ENCODE peak calls at places on chromosomes 2 and 18, in five cellular contexts. D, L, G, C and X are unnamed samples.

GRCh38 chr2:3377279-3377611 is 373 bp downstream of the EIPR1 start:
- DNase-seq in D (no peak), L (peak), G (peak), C (no peak), X (peak)

GRCh38 chr2:20680744-20681143 is 13.8 kb downstream of the GDF7 start:
- DNase-seq in D (no peak), L (no peak), G (no peak), C (no peak), X (no peak)

GRCh38 chr2:174792309-174793025 is 28.2 kb upstream of the CHRNA1 start:
- DNase-seq in D (no peak), L (no peak), G (no peak), C (no peak), X (no peak)

GRCh38 chr2:27776097-27776496 is 4.6 kb downstream of the MRPL33 start:
- DNase-seq in D (peak), L (no peak), G (no peak), C (no peak), X (peak)

GRCh38 chr2:58006256-58006951 is 40.2 kb upstream of the VRK2 start:
- DNase-seq in D (no peak), L (no peak), G (no peak), C (no peak), X (no peak)

GRCh38 chr2:106816974-106817373 is 69.0 kb downstream of the ST6GAL2 start:
- DNase-seq in D (peak), L (no peak), G (no peak), C (no peak), X (peak)

GRCh38 chr2:145751634-145752033 is 1231.7 kb upstream of the ZEB2 start:
- DNase-seq in D (no peak), L (peak), G (no peak), C (no peak), X (no peak)

GRCh38 chr18:49815927-49816326 is 2.6 kb upstream of the ACAA2 start:
- DNase-seq in D (no peak), L (no peak), G (no peak), C (no peak), X (no peak)

GRCh38 chr18:46171331-46171730 is 67.1 kb downstream of the HAUS1 start:
- DNase-seq in D (no peak), L (no peak), G (no peak), C (no peak), X (no peak)

GRCh38 chr2:104733544-104733943 is 120.4 kb upstream of the POU3F3 start:
- DNase-seq in D (no peak), L (peak), G (peak), C (no peak), X (no peak)

DNA sequence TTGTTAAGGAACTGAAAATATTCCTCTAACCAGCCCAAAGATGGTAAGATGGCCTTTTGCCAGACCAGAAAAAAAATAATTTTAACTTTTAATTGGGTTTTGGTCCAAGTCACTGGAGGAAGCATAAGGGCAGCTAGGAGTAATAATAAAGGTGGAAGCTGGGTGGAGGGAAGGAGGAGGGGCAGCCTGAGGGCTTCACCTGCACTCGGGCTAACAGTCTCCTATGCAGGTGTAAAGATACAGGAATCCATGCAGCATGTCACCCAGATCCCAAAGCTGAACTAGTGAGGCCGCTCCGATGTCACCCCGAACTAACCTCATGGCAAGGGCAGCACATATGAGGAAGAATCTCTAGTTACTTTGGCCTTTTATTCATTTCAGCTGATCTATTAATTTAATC is 37.2 kb upstream of the GORASP2 start:
- DNase-seq in D (no peak), L (no peak), G (no peak), C (no peak), X (no peak)
- H3K27ac ChIP-seq in D (no peak), L (no peak), G (no peak), C (no peak), X (no peak)

DNA sequence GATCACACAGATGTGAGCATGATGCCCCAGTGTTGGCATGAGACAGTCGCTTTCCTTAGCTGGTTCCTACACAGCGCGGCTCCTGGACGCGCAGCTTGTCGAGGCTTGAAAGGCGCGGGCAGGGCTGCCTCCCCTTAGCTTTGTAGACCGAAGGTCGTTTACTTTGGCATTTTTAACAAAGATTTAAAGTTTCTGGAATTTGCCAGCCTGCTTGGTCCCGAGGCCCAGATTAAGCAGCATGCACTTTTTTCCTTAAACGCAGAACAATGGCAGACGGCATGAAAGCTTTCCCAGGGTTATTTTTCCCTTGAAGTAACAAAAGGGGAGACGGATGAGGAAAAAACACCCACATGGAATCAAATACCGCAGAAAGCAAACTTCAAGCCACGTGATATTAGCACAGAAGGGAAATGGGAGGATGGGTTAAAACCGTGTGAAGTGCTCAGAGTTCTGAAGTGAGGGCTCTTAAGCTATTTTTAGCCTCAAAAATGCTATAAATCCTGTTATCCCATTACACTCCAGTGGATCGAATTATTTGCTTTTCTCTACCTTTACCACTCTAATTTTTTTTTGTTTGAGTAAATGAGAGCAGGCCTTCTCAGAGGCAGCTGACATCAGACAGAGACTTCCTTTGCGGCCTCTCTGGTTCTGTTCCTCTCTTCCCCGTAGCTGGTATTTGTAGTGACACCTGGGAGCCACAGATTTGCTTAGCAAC is 55.7 kb downstream of the NPAS2 start:
- DNase-seq in D (no peak), L (no peak), G (no peak), C (no peak), X (no peak)
- H3K27ac ChIP-seq in D (peak), L (no peak), G (no peak), C (no peak), X (peak)

DNA sequence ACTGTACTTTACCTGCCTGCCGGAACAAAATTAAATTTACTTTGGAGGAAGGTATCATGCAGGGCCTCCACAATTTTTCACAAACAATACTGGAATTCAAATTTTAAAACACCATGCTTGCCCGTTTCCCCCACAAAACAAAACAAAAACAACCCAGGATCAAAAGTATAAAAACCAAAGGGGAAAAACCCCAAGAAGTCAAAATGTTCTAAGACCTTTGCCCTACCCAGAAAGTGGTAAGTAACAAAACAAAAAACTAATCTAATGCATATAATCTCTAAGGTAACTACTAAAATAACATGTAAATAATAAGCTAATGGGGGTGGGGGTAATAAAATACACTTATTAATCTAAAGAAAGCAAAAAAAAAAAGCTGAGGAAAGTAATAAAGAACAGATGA is 60.5 kb downstream of the CUL3 start:
- DNase-seq in D (no peak), L (no peak), G (no peak), C (no peak), X (no peak)
- H3K27ac ChIP-seq in D (no peak), L (no peak), G (no peak), C (no peak), X (no peak)

DNA sequence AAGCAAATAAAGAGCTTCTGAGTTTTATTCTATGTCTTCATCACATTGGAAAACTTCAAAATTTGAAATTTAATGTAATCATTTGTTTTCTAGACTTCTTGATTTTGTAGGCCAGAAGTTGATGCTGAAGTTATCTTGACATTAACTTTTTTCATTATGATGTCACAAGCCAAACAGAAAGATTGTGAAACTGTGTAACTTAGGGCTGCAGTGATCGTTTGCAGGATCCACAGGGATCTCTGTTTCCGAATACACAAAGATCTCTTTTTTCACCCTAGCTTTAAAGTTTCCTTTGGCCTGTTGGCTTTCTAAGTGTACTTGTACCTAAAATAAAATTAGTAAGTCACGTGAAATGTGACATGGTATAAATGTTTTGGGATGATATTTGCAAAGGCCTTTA is 594.9 kb upstream of the CDH2 start:
- DNase-seq in D (no peak), L (no peak), G (no peak), C (no peak), X (no peak)
- H3K27ac ChIP-seq in D (no peak), L (no peak), G (no peak), C (no peak), X (no peak)